ENCODE peak calls at places on chromosomes 2 and 18, in five cellular contexts. W is HCT116, U is neuronal stem cell, E is GM23248, Y is K562. L is an unnamed sample. For H3K36me3, the result is how much of the 10 kb centered on the place peaks cover.

GRCh38 chr18:70288851-70289328 is at the start of gene SOCS6:
- DNase-seq in U (peak), W (no peak), Y (peak), E (peak), L (no peak)

GRCh38 chr2:157413342-157414035 is 30.4 kb downstream of the CYTIP start:
- DNase-seq in W (no peak), E (no peak), Y (no peak), U (no peak), L (no peak)

GRCh38 chr2:131016826-131017596 is 76.2 kb downstream of the FAM168B start:
- DNase-seq in U (no peak), Y (no peak), E (peak), W (no peak), L (no peak)

GRCh38 chr2:159912580-159912979 is 114.6 kb upstream of the CD302 start:
- DNase-seq in E (no peak), Y (no peak), W (no peak), U (no peak), L (no peak)

GRCh38 chr18:62976227-62976626 is 260.9 kb downstream of the PHLPP1 start:
- DNase-seq in E (no peak), W (no peak), Y (no peak), U (no peak), L (no peak)

GRCh38 chr2:109132626-109133025 is 3.6 kb downstream of the SH3RF3 start:
- DNase-seq in Y (no peak), E (no peak), W (no peak), U (no peak), L (no peak)

GRCh38 chr18:4781873-4782272 is 326.8 kb upstream of the DLGAP1 start:
- DNase-seq in Y (no peak), E (no peak), W (no peak), U (no peak), L (no peak)

GRCh38 chr2:232901711-232902578 is 31.9 kb downstream of the SNORC start:
- DNase-seq in W (peak), E (peak), Y (no peak), U (no peak), L (no peak)

GRCh38 chr2:172416447-172417058 is 10.8 kb upstream of the ITGA6 start:
- DNase-seq in U (no peak), E (no peak), W (no peak), Y (no peak), L (no peak)

GRCh38 chr18:2281523-2282199 is 289.6 kb downstream of the METTL4 start:
- DNase-seq in W (no peak), Y (no peak), E (no peak), U (no peak), L (no peak)

GRCh38 chr2:58448845-58449244 is 207.7 kb upstream of the FANCL start:
- DNase-seq in U (no peak), W (no peak), E (no peak), Y (no peak), L (no peak)

GRCh38 chr2:62471816-62472215 is 34.2 kb downstream of the TMEM17 start:
- DNase-seq in E (peak), W (no peak), Y (no peak), U (no peak), L (no peak)

GRCh38 chr18:35971661-35972196 is 750 bp upstream of the RMP24 start:
- DNase-seq in W (no peak), Y (no peak), U (no peak), E (no peak), L (no peak)

GRCh38 chr2:160918909-160919503 is 241.2 kb upstream of the TANK start:
- DNase-seq in W (peak), E (peak), U (no peak), Y (peak), L (no peak)

GRCh38 chr18:24060644-24061043 is 46.1 kb downstream of the TTC39C start:
- DNase-seq in U (no peak), Y (no peak), W (no peak), E (peak), L (no peak)

GRCh38 chr2:24721470-24721869 is 71.7 kb downstream of the PTRHD1 start:
- DNase-seq in U (no peak), E (peak), W (no peak), Y (no peak), L (no peak)

GRCh38 chr18:67310826-67311225 is 205.7 kb downstream of the DSEL start:
- DNase-seq in W (no peak), U (no peak), E (peak), Y (no peak), L (no peak)

GRCh38 chr2:106839849-106840595 is 45.9 kb downstream of the ST6GAL2 start:
- DNase-seq in W (no peak), Y (peak), U (peak), E (no peak), L (no peak)
- H3K36me3 ChIP-seq in W (under half), Y (under half), U (under half), E (under half), L (under half)

DNA sequence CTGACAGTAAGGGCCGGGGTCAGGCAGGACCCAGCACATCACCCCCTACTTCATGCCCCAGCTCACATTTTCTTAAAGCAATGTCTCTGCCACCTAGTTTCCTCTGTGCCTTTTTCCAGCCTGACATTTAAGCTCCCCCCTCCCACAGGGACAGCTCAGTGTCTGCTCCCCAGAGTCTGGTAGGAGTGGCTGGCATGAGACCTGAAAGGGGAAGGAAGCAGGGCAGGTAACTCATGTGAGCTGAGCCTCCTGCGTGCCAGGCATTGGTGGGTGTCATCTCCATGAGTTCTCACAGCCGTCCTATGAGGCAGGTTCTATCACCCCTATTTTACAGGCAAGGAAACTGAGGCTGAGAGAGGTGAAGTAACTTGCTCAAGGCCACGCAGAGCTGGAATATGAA is 1.5 kb downstream of the DNAJB2 start:
- DNase-seq in Y (no peak), W (no peak), U (no peak), E (no peak), L (no peak)
- H3K9ac ChIP-seq in Y (peak), W (no peak), U (peak), E (peak), L (no peak)

DNA sequence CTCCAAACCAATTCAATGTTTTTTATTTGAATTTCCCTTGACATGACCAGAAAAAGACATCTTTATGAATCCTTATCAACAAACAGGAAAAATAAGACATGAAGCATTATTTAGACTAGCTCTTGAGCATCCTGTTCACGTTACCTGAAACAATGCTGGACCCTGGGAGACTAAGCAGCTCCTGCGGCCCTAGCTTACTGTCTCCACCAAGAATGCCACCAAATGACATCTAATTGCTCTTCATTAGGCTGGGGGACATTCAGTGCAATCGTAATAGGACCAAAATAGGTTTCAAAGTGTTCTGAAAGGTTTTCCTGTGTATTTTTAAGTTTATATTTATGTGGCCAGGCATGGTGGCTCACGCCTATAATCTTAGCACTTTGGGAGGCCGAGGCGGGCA is 25.5 kb downstream of the NFE2L2 start:
- DNase-seq in W (no peak), Y (no peak), E (no peak), U (no peak), L (no peak)
- H3K36me3 ChIP-seq in W (under half), Y (half or more), E (under half), U (half or more), L (under half)

GRCh38 chr2:113220970-113221708 is 47.4 kb downstream of the PSD4 start:
- DNase-seq in U (no peak), W (no peak), E (no peak), Y (no peak), L (no peak)

GRCh38 chr2:113218283-113219091 is 44.7 kb downstream of the PSD4 start:
- DNase-seq in E (peak), W (no peak), U (no peak), Y (no peak), L (no peak)

GRCh38 chr2:113219092-113219441 is 45.3 kb downstream of the PSD4 start:
- DNase-seq in Y (no peak), W (no peak), U (no peak), E (no peak), L (no peak)

GRCh38 chr2:113219889-113220641 is 46.3 kb downstream of the PSD4 start:
- DNase-seq in U (no peak), W (peak), Y (peak), E (peak), L (no peak)

GRCh38 chr2:113219525-113219888 is 45.7 kb downstream of the PSD4 start:
- DNase-seq in E (no peak), U (no peak), W (no peak), Y (no peak), L (no peak)
- H3K9ac ChIP-seq in E (no peak), U (no peak), W (peak), Y (no peak), L (no peak)

DNA sequence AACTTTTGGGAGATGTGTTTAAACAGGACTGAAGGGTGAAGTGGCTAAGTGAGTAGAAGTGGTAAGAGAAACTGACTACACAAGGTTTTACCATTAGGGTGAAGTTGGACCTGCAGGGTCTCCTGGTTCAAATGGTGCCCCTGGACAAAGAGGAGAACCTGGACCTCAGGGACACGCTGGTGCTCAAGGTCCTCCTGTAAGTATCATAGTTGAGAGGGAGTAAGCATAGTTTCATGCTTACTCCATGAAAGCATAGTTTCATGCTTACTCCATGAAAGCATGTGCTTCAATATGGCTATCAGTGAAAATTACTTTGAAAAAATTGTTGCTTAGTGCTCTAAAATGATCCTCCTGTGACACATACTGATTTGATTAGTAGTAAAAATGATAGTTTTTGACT is 19.1 kb downstream of the COL3A1 start:
- DNase-seq in E (no peak), U (no peak), Y (no peak), W (no peak), L (no peak)
- H3K36me3 ChIP-seq in E (half or more), U (under half), Y (under half), W (under half), L (half or more)

DNA sequence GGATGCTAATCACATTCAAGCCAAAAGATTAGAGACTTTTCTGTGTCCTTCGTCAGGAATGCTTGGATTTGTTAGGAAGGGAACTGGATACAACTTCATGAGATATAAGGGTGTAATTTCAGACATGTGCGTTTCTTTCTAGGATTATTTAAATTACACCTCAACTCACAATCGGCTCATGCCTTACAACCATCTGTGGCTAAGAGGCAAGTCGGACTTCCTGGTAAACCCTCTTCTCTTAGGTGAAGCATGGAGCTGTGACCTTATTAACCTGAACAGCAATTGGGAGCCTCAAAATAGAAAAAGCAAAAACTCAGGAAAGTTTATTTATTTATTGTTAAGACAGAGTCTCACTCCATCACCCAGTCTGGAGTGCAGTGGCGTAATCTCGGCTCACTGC is 61.8 kb downstream of the SEMA4F start:
- DNase-seq in E (no peak), U (no peak), W (no peak), Y (no peak), L (no peak)
- H3K9ac ChIP-seq in E (peak), U (no peak), W (peak), Y (no peak), L (no peak)

L was measured in SK-N-MC.